ENCODE peak calls at places on chromosome 9, in four cellular contexts. M, N, C and L are unnamed samples.

GRCh38 chr9:131656356-131657030 is 83.4 kb downstream of the RAPGEF1 start:
- DNase-seq in M (no peak), N (no peak), C (no peak), L (no peak)

GRCh38 chr9:76817489-76817888 is 53.3 kb downstream of the PCA3 start:
- DNase-seq in M (no peak), N (no peak), C (no peak), L (no peak)

GRCh38 chr9:93306081-93306480 is 122.1 kb downstream of the WNK2 start:
- DNase-seq in M (no peak), N (no peak), C (no peak), L (no peak)

GRCh38 chr9:125632321-125633115 is 74.5 kb downstream of the MAPKAP1 start:
- DNase-seq in M (no peak), N (peak; percentile 17), C (no peak), L (peak; percentile 92)

GRCh38 chr9:87063883-87064282 is 116.6 kb upstream of the GAS1 start:
- DNase-seq in M (no peak), N (no peak), C (no peak), L (no peak)

GRCh38 chr9:34992376-34992951 is 2.9 kb downstream of the DNAJB5 start:
- DNase-seq in M (peak; percentile 22), N (peak; percentile 41), C (no peak), L (peak; percentile 24)

GRCh38 chr9:125110464-125110863 is 32.9 kb downstream of the SCAI start:
- DNase-seq in M (no peak), N (no peak), C (no peak), L (no peak)

GRCh38 chr9:28234133-28234898 is 661.0 kb upstream of the C9orf72 start:
- DNase-seq in M (no peak), N (no peak), C (no peak), L (no peak)

GRCh38 chr9:23812673-23813072 is 13.4 kb downstream of the ELAVL2 start:
- DNase-seq in M (no peak), N (no peak), C (no peak), L (no peak)

GRCh38 chr9:109751253-109751652 is 28.7 kb upstream of the PALM2AKAP2 start:
- DNase-seq in M (no peak), N (no peak), C (no peak), L (peak; percentile 49)

GRCh38 chr9:35776018-35776417 is 15.4 kb upstream of the NPR2 start:
- DNase-seq in M (no peak), N (no peak), C (no peak), L (no peak)

GRCh38 chr9:88953401-88954029 is 37.8 kb upstream of the S1PR3 start:
- DNase-seq in M (no peak), N (no peak), C (no peak), L (peak; percentile 5)

GRCh38 chr9:98953877-98954610 is 10.3 kb downstream of the COL15A1 start:
- DNase-seq in M (no peak), N (no peak), C (no peak), L (no peak)

GRCh38 chr9:6367128-6367741 is 39.1 kb downstream of the TPD52L3 start:
- DNase-seq in M (no peak), N (no peak), C (no peak), L (no peak)

GRCh38 chr9:6355728-6356127 is 27.6 kb downstream of the TPD52L3 start:
- DNase-seq in M (no peak), N (no peak), C (no peak), L (no peak)

GRCh38 chr9:84974790-84975189 is 305.3 kb downstream of the NTRK2 start:
- DNase-seq in M (no peak), N (no peak), C (no peak), L (no peak)

GRCh38 chr9:134065720-134066419 is 2.0 kb downstream of the BRD3 start:
- DNase-seq in M (no peak), N (peak; percentile 65), C (no peak), L (peak; percentile 81)

GRCh38 chr9:136385015-136385414 is 11.5 kb upstream of the CARD9 start:
- DNase-seq in M (no peak), N (no peak), C (no peak), L (no peak)

GRCh38 chr9:37027582-37028424 is 6.3 kb downstream of the PAX5 start:
- DNase-seq in M (peak; percentile 92), N (peak; percentile 98), C (peak; percentile 88), L (peak; percentile 86)

GRCh38 chr9:132631280-132631679 is 38.5 kb downstream of the DDX31 start:
- DNase-seq in M (no peak), N (no peak), C (no peak), L (no peak)

GRCh38 chr9:18489861-18490260 is 15.9 kb downstream of the ADAMTSL1 start:
- DNase-seq in M (no peak), N (no peak), C (no peak), L (no peak)

GRCh38 chr9:27377147-27377807 is 80.3 kb upstream of the EQTN start:
- DNase-seq in M (no peak), N (peak; percentile 4), C (no peak), L (no peak)

GRCh38 chr9:121135642-121136041 is 60.9 kb downstream of the CNTRL start:
- DNase-seq in M (no peak), N (no peak), C (no peak), L (no peak)

GRCh38 chr9:32247173-32247572 is 137.3 kb upstream of the ACO1 start:
- DNase-seq in M (no peak), N (no peak), C (no peak), L (no peak)

GRCh38 chr9:85417674-85418073 is 324.1 kb downstream of the AGTPBP1 start:
- DNase-seq in M (no peak), N (no peak), C (no peak), L (no peak)

GRCh38 chr9:18485691-18486090 is 11.7 kb downstream of the ADAMTSL1 start:
- DNase-seq in M (no peak), N (no peak), C (no peak), L (no peak)

DNA sequence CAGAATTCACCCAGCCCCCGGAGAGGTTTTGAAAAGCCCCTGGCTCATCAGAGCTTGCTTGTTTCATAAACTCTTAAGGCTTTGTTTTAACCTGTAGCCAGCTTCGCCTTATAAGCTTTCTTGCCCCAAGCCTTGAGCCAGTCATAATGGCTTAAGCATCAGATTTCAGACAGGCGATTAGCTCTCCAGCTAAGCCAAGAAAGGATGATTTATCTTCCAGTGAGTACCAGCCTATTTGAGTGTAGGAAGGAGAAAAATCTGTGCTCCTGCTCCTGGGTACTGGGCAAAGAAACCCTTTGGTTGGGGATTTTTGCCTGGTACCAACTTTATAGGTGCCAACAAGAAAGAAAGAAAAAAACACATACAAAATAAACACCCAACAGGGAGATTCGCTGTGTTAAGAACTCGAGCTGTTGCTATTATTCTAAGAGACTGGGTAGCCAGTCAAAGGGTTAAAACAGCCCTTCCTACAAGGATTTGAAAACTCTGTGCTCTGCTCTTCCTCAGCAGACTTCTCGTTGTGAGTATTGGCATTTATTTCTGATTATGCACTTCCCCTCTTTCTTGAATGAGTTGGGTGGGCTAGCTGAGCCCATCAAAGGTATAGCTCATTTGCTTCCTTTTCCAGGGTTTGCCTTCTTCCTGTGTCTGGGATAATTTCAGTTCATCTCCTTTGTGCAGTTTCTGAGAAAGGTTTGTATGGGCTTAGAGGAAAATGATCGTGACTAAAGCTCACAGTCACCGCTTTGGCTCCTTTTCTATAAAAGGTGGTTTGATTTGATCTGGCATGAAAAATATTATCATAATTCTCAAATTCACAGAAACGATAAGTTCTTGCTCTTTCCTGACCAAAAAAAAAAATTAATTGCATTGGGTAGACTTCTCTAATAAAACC is 157.2 kb upstream of the DMRT1 start:
- DNase-seq in M (no peak), N (no peak), C (no peak), L (no peak)
- TF ChIP-seq FOSL1 in M (no peak), N (no peak), C (no peak), L (no peak)

GRCh38 chr9:100474082-100474949 is 1.4 kb downstream of the TMEFF1 start:
- DNase-seq in M (no peak), N (no peak), C (no peak), L (no peak)
- TF ChIP-seq FOSL1 in M (no peak), N (no peak), C (no peak), L (no peak)

GRCh38 chr9:71071633-71072032 is 49.8 kb downstream of the TRPM3 start:
- DNase-seq in M (no peak), N (no peak), C (no peak), L (no peak)
- TF ChIP-seq FOSL1 in M (no peak), N (no peak), C (no peak), L (no peak)

DNA sequence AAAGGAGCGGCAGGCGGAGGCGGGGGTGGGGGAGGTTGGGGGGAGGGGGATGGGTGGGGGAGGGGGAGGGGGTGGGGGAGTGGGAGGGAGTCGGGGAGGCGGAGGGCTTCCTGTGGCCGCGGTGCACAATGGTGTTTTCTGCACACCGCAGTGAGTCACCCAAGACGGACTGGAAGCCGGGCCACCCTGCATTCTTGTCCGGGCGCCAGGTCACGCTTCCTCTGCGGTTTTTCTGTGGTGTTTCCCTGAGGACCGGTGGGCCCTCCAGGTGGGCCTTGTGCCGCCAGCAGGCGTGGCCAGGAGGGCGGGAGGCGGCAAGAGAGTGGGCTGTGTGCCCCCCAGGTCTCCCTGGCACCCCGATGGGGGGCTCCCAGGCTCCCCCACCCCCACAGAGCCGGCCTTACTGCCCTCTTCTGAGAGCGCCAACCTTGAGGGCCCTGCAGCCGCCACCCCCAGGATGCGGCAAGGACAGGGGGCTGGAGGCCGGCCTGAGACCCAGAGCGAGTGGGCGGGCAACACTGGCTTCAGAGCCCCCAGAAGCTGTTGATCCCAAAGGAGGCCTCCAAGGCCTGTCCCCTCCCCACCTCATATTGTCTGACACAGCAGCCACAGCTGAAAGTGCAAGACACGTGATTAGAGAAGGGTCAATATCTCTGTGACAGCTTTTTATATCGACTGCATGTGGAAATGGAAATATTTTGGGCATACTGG is 11.1 kb downstream of the EXD3 start:
- DNase-seq in M (peak; percentile 75), N (peak; percentile 79), C (no peak), L (no peak)
- TF ChIP-seq FOSL1 in M (no peak), N (peak; percentile 79), C (no peak), L (no peak)

GRCh38 chr9:69397384-69398214 is 72.6 kb downstream of the ENTREP1 start:
- DNase-seq in M (no peak), N (no peak), C (no peak), L (no peak)
- TF ChIP-seq FOSL1 in M (no peak), N (no peak), C (no peak), L (no peak)

GRCh38 chr9:22169243-22169642 is 160.1 kb upstream of the CDKN2B start:
- DNase-seq in M (no peak), N (no peak), C (no peak), L (no peak)

GRCh38 chr9:22169732-22170131 is 160.6 kb upstream of the CDKN2B start:
- DNase-seq in M (no peak), N (no peak), C (no peak), L (no peak)

GRCh38 chr9:22171691-22172090 is 162.6 kb upstream of the CDKN2B start:
- DNase-seq in M (no peak), N (no peak), C (no peak), L (no peak)

GRCh38 chr9:22170162-22170932 is 161.2 kb upstream of the CDKN2B start:
- DNase-seq in M (no peak), N (no peak), C (no peak), L (peak; percentile 9)

DNA sequence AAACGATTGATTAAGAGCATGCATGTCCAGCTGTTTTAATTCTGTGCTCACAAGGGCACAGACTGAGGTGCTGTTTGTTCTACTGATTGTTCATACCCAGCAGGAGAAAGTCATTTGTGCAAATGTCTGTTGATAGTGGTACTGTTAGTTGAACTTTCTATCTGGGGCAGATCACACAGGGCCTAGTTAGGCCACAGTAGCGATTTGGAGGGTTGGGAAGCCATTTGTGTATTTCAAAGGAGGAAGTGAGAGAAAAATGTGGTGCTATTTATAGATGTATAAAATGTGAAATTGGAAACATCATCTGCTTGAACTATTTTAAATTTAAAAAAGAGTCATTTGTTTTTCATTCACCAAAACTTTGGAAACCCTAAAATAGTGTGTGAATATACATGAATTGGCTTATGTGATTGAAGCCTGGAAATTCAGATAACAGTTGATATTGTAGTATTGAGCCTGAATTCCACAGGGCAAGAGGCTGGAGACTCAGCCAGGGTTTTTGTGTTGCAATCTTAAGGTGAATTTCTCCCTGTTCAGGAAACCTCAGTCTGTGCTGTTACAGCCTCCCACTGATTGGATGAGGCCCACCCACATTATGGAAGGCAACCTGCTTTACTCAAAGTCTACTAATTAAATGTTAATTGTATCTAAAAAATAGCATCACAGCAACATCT is 162.0 kb upstream of the CDKN2B start:
- DNase-seq in M (no peak), N (no peak), C (no peak), L (no peak)
- TF ChIP-seq FOSL1 in M (no peak), N (no peak), C (no peak), L (no peak)